ENCODE peak calls at places on chromosomes 6 and 20, in seven cellular contexts. E is midbrain; Q is NCI-H69; V is NCI-H460; R is activated CD4-positive, CD25-positive, alpha-beta regulatory T cell treated with anti-CD3 and anti-CD28 coated beads, Interleukin-2, amount 50 U/mL, for 72 hours; S is putamen; Z is NCI-H1105. G is an unnamed sample.

GRCh38 chr6:147724454-147724853 is 216.0 kb downstream of the SAMD5 start:
- DNase-seq in Z (no peak), V (no peak), E (no peak), Q (no peak), R (no peak), S (no peak), G (no peak)

GRCh38 chr6:133093957-133094356 is 147.2 kb upstream of the EYA4 start:
- DNase-seq in E (peak; percentile 85), S (peak; percentile 85), V (no peak), Z (no peak), R (no peak), Q (no peak), G (no peak)

GRCh38 chr20:47438464-47439381 is 63.0 kb upstream of the NCOA3 start:
- DNase-seq in Q (no peak), E (no peak), R (no peak), V (no peak), S (no peak), Z (no peak), G (no peak)

GRCh38 chr6:25652007-25652515 is at the start of gene SCGN:
- DNase-seq in Q (peak; percentile 81), S (no peak), Z (peak; percentile 52), V (peak; percentile 26), R (peak; percentile 33), E (peak; percentile 9), G (no peak)

GRCh38 chr20:22408521-22409402 is 175.6 kb downstream of the FOXA2 start:
- DNase-seq in S (no peak), V (no peak), Z (no peak), Q (no peak), E (no peak), R (no peak), G (no peak)

GRCh38 chr6:130966581-130966980 is 96.5 kb downstream of the EPB41L2 start:
- DNase-seq in V (no peak), S (no peak), E (no peak), Q (no peak), Z (no peak), R (no peak), G (no peak)

GRCh38 chr20:58389968-58390658 is 1.1 kb downstream of the VAPB start:
- DNase-seq in Q (no peak), R (no peak), Z (no peak), S (no peak), E (no peak), V (no peak), G (no peak)

GRCh38 chr20:10350188-10350842 is 83.7 kb downstream of the MKKS start:
- DNase-seq in Q (no peak), Z (no peak), R (no peak), V (no peak), S (no peak), E (no peak), G (no peak)